ENCODE peak calls at places on chromosomes 11 and 22, in ten cellular contexts. H is astrocyte of the cerebellum; Q is CD4-positive, alpha-beta T cell; U is NCI-H1694; Z is NCI-H187; R is bronchial epithelial cell; J is activated naive CD8-positive, alpha-beta T cell treated with anti-CD3 and anti-CD28 coated beads, Interleukin-2, amount 50 U/mL, for 16 hours; A is NCI-H1105; I is HS-5; K is occipital lobe. T is an unnamed sample.
A peak's percentile ranks its signal among the peaks of the same experiment; 100 is the strongest.

GRCh38 chr11:28457481-28458145 is 349.4 kb downstream of the METTL15 start:
- DNase-seq in H (no peak), R (peak; percentile 10), A (no peak), I (no peak), J (no peak), U (no peak), K (no peak), Z (no peak), Q (no peak), T (no peak)

GRCh38 chr22:44683237-44683636 is 18.8 kb upstream of the PRR5 start:
- DNase-seq in H (no peak), Q (no peak), U (no peak), K (no peak), J (no peak), A (no peak), I (no peak), Z (no peak), R (no peak), T (no peak)

GRCh38 chr11:112177610-112178009 is 2.3 kb downstream of the BCO2 start:
- DNase-seq in J (no peak), H (no peak), Z (no peak), R (no peak), I (no peak), Q (no peak), K (no peak), U (no peak), A (no peak), T (no peak)

GRCh38 chr11:30984442-30984816 is 385.1 kb downstream of the DCDC1 start:
- DNase-seq in R (peak; percentile 12), K (no peak), J (no peak), Q (no peak), Z (no peak), U (no peak), H (peak; percentile 20), I (peak; percentile 49), A (no peak), T (no peak)

GRCh38 chr11:70111269-70112016 is 33.3 kb downstream of the ANO1 start:
- DNase-seq in H (peak; percentile 40), Q (no peak), U (no peak), I (no peak), Z (no peak), R (peak; percentile 5), J (no peak), K (no peak), A (no peak), T (no peak)

GRCh38 chr11:7677071-7677470 is 3.8 kb upstream of the CYB5R2 start:
- DNase-seq in R (peak; percentile 88), J (no peak), Z (no peak), H (peak; percentile 27), I (peak; percentile 41), A (no peak), Q (no peak), K (no peak), U (no peak), T (no peak)

GRCh38 chr22:37237371-37238268 is 6.4 kb downstream of the RAC2 start:
- DNase-seq in R (no peak), A (no peak), Z (no peak), U (no peak), K (no peak), I (no peak), J (no peak), Q (no peak), H (peak; percentile 32), T (no peak)

GRCh38 chr22:29780781-29781676 is 13.9 kb downstream of the UQCR10 start:
- DNase-seq in A (no peak), J (no peak), H (peak; percentile 85), I (peak; percentile 89), Q (no peak), K (peak; percentile 61), U (no peak), R (peak; percentile 80), Z (no peak), T (peak; percentile 27)

GRCh38 chr11:70059971-70060370 is 18.1 kb upstream of the ANO1 start:
- DNase-seq in U (no peak), Z (no peak), K (no peak), Q (no peak), I (no peak), H (no peak), A (no peak), J (no peak), R (no peak), T (no peak)

GRCh38 chr11:80309301-80309700 is 868.5 kb upstream of the TENM4 start:
- DNase-seq in U (no peak), I (no peak), Q (no peak), J (no peak), K (no peak), A (no peak), Z (no peak), H (no peak), R (peak; percentile 65), T (no peak)

GRCh38 chr11:47033439-47033838 is 96.9 kb downstream of the CSTPP1 start:
- DNase-seq in U (no peak), R (no peak), Q (no peak), J (no peak), Z (no peak), I (no peak), A (no peak), H (no peak), K (no peak), T (no peak)

GRCh38 chr11:33438311-33438710 is 181.1 kb downstream of the HIPK3 start:
- DNase-seq in Z (no peak), K (no peak), H (no peak), I (no peak), Q (no peak), J (no peak), R (no peak), A (no peak), U (no peak), T (peak; percentile 16)

GRCh38 chr11:97722721-97723120 is 1298.0 kb upstream of the CNTN5 start:
- DNase-seq in U (no peak), K (no peak), Z (no peak), J (no peak), A (no peak), Q (no peak), H (no peak), I (no peak), R (no peak), T (no peak)

GRCh38 chr11:70644343-70645060 is 246.2 kb downstream of the CTTN start:
- DNase-seq in A (no peak), R (no peak), Z (no peak), J (no peak), I (no peak), Q (no peak), U (no peak), H (no peak), K (no peak), T (no peak)

GRCh38 chr11:8863838-8864237 is 47.2 kb upstream of the AKIP1 start:
- DNase-seq in U (no peak), J (no peak), R (peak; percentile 78), Q (no peak), Z (peak; percentile 60), A (no peak), H (no peak), I (no peak), K (no peak), T (no peak)

GRCh38 chr11:111581341-111581740 is 20.9 kb upstream of the SIK2 start:
- DNase-seq in A (no peak), J (no peak), U (no peak), Z (no peak), R (no peak), H (no peak), I (no peak), Q (no peak), K (no peak), T (no peak)

GRCh38 chr11:198236-198806 is 5.4 kb downstream of the SCGB1C1 start:
- DNase-seq in J (no peak), I (no peak), Q (no peak), H (no peak), Z (no peak), R (no peak), A (no peak), K (no peak), U (no peak), T (no peak)

GRCh38 chr22:49787861-49788260 is 39.8 kb downstream of the BRD1 start:
- DNase-seq in Q (no peak), H (no peak), I (no peak), R (no peak), J (no peak), A (no peak), U (no peak), K (no peak), Z (no peak), T (no peak)

GRCh38 chr11:122617297-122617696 is 38.2 kb upstream of the UBASH3B start:
- DNase-seq in U (no peak), H (no peak), R (peak; percentile 80), K (no peak), Q (no peak), I (no peak), J (no peak), A (no peak), Z (no peak), T (no peak)

GRCh38 chr11:76615950-76616349 is 54.6 kb downstream of the LRRC32 start:
- DNase-seq in R (peak; percentile 50), A (no peak), H (no peak), Q (no peak), J (no peak), K (no peak), U (peak; percentile 52), I (no peak), Z (no peak), T (no peak)

GRCh38 chr11:71139516-71140205 is 112.7 kb downstream of the SHANK2 start:
- DNase-seq in Z (no peak), I (no peak), R (no peak), J (no peak), A (peak; percentile 68), Q (no peak), U (no peak), K (peak; percentile 73), H (no peak), T (peak; percentile 93)

GRCh38 chr11:69158301-69159152 is 2.8 kb downstream of the SMIM38 start:
- DNase-seq in H (no peak), K (no peak), R (no peak), A (no peak), I (no peak), Z (no peak), U (no peak), J (no peak), Q (no peak), T (no peak)

GRCh38 chr11:58179648-58180047 is 9.2 kb upstream of the OR9Q2 start:
- DNase-seq in Q (no peak), R (no peak), H (no peak), K (no peak), U (no peak), Z (no peak), J (no peak), A (no peak), I (no peak), T (no peak)

T was measured in midbrain.